ENCODE peak calls at places on chromosomes 16 and 17, in ten cellular contexts. One of them, this sample, is unnamed.
A peak's percentile ranks its signal among the peaks of the same experiment; 100 is the strongest.

GRCh38 chr17:81517009-81517338 is 4.4 kb upstream of the ACTG1 start:
- DNase-seq in HT1080: no peak
- DNase-seq in activated naive CD8-positive, alpha-beta T cell treated with anti-CD3 and anti-CD28 coated beads, Interleukin-2, amount 10 ng/mL, durations not matched to agents 7 days and 5 days: no peak
- DNase-seq in T-helper 1 cell: no peak
- DNase-seq in iPS DF 19.7: no peak
- DNase-seq in SJSA1: no peak
- DNase-seq in NCI-H187 treated with DMSO at 0.1 percent for 48 hours: no peak
- DNase-seq in stimulated activated CD4-positive, alpha-beta T cell treated with anti-CD3 and anti-CD28 coated beads, Interleukin-1b, Interleukin-23, amount 100 ng/mL, for 24 hours: no peak
- DNase-seq in Calu3: no peak
- DNase-seq in left cardiac atrium: no peak
- DNase-seq in this sample: no peak

GRCh38 chr17:30101686-30102390 is 14.8 kb upstream of the NSRP1 start:
- DNase-seq in HT1080: no peak
- DNase-seq in activated naive CD8-positive, alpha-beta T cell treated with anti-CD3 and anti-CD28 coated beads, Interleukin-2, amount 10 ng/mL, durations not matched to agents 7 days and 5 days: no peak
- DNase-seq in T-helper 1 cell: no peak
- DNase-seq in iPS DF 19.7: no peak
- DNase-seq in SJSA1: no peak
- DNase-seq in NCI-H187 treated with DMSO at 0.1 percent for 48 hours: no peak
- DNase-seq in stimulated activated CD4-positive, alpha-beta T cell treated with anti-CD3 and anti-CD28 coated beads, Interleukin-1b, Interleukin-23, amount 100 ng/mL, for 24 hours: no peak
- DNase-seq in Calu3: no peak
- DNase-seq in left cardiac atrium: no peak
- DNase-seq in this sample: no peak

GRCh38 chr17:27569257-27569722 is 61.7 kb upstream of the LGALS9 start:
- DNase-seq in HT1080: peak; percentile 40
- DNase-seq in activated naive CD8-positive, alpha-beta T cell treated with anti-CD3 and anti-CD28 coated beads, Interleukin-2, amount 10 ng/mL, durations not matched to agents 7 days and 5 days: peak; percentile 61
- DNase-seq in T-helper 1 cell: no peak
- DNase-seq in iPS DF 19.7: peak; percentile 38
- DNase-seq in SJSA1: peak; percentile 19
- DNase-seq in NCI-H187 treated with DMSO at 0.1 percent for 48 hours: no peak
- DNase-seq in stimulated activated CD4-positive, alpha-beta T cell treated with anti-CD3 and anti-CD28 coated beads, Interleukin-1b, Interleukin-23, amount 100 ng/mL, for 24 hours: peak; percentile 26
- DNase-seq in Calu3: peak; percentile 60
- DNase-seq in left cardiac atrium: no peak
- DNase-seq in this sample: no peak

GRCh38 chr17:13541032-13541480 is 60.7 kb downstream of the HS3ST3A1 start:
- DNase-seq in HT1080: peak; percentile 93
- DNase-seq in activated naive CD8-positive, alpha-beta T cell treated with anti-CD3 and anti-CD28 coated beads, Interleukin-2, amount 10 ng/mL, durations not matched to agents 7 days and 5 days: no peak
- DNase-seq in T-helper 1 cell: no peak
- DNase-seq in iPS DF 19.7: no peak
- DNase-seq in SJSA1: peak; percentile 91
- DNase-seq in NCI-H187 treated with DMSO at 0.1 percent for 48 hours: no peak
- DNase-seq in stimulated activated CD4-positive, alpha-beta T cell treated with anti-CD3 and anti-CD28 coated beads, Interleukin-1b, Interleukin-23, amount 100 ng/mL, for 24 hours: no peak
- DNase-seq in Calu3: no peak
- DNase-seq in left cardiac atrium: no peak
- DNase-seq in this sample: no peak

GRCh38 chr17:71546369-71546864 is 574.4 kb upstream of the SOX9 start:
- DNase-seq in HT1080: no peak
- DNase-seq in activated naive CD8-positive, alpha-beta T cell treated with anti-CD3 and anti-CD28 coated beads, Interleukin-2, amount 10 ng/mL, durations not matched to agents 7 days and 5 days: no peak
- DNase-seq in T-helper 1 cell: no peak
- DNase-seq in iPS DF 19.7: no peak
- DNase-seq in SJSA1: no peak
- DNase-seq in NCI-H187 treated with DMSO at 0.1 percent for 48 hours: no peak
- DNase-seq in stimulated activated CD4-positive, alpha-beta T cell treated with anti-CD3 and anti-CD28 coated beads, Interleukin-1b, Interleukin-23, amount 100 ng/mL, for 24 hours: no peak
- DNase-seq in Calu3: no peak
- DNase-seq in left cardiac atrium: no peak
- DNase-seq in this sample: no peak

GRCh38 chr17:17141860-17142552 is 64.1 kb downstream of the PLD6 start:
- DNase-seq in HT1080: peak; percentile 39
- DNase-seq in activated naive CD8-positive, alpha-beta T cell treated with anti-CD3 and anti-CD28 coated beads, Interleukin-2, amount 10 ng/mL, durations not matched to agents 7 days and 5 days: peak; percentile 61
- DNase-seq in T-helper 1 cell: no peak
- DNase-seq in iPS DF 19.7: no peak
- DNase-seq in SJSA1: peak; percentile 33
- DNase-seq in NCI-H187 treated with DMSO at 0.1 percent for 48 hours: no peak
- DNase-seq in stimulated activated CD4-positive, alpha-beta T cell treated with anti-CD3 and anti-CD28 coated beads, Interleukin-1b, Interleukin-23, amount 100 ng/mL, for 24 hours: peak; percentile 16
- DNase-seq in Calu3: no peak
- DNase-seq in left cardiac atrium: no peak
- DNase-seq in this sample: no peak

GRCh38 chr16:11563493-11564040 is 23.2 kb downstream of the LITAF start:
- DNase-seq in HT1080: no peak
- DNase-seq in activated naive CD8-positive, alpha-beta T cell treated with anti-CD3 and anti-CD28 coated beads, Interleukin-2, amount 10 ng/mL, durations not matched to agents 7 days and 5 days: no peak
- DNase-seq in T-helper 1 cell: no peak
- DNase-seq in iPS DF 19.7: no peak
- DNase-seq in SJSA1: no peak
- DNase-seq in NCI-H187 treated with DMSO at 0.1 percent for 48 hours: no peak
- DNase-seq in stimulated activated CD4-positive, alpha-beta T cell treated with anti-CD3 and anti-CD28 coated beads, Interleukin-1b, Interleukin-23, amount 100 ng/mL, for 24 hours: no peak
- DNase-seq in Calu3: no peak
- DNase-seq in left cardiac atrium: no peak
- DNase-seq in this sample: no peak

GRCh38 chr17:43663383-43663782 is 1.7 kb upstream of the MEOX1 start:
- DNase-seq in HT1080: no peak
- DNase-seq in activated naive CD8-positive, alpha-beta T cell treated with anti-CD3 and anti-CD28 coated beads, Interleukin-2, amount 10 ng/mL, durations not matched to agents 7 days and 5 days: no peak
- DNase-seq in T-helper 1 cell: no peak
- DNase-seq in iPS DF 19.7: no peak
- DNase-seq in SJSA1: no peak
- DNase-seq in NCI-H187 treated with DMSO at 0.1 percent for 48 hours: no peak
- DNase-seq in stimulated activated CD4-positive, alpha-beta T cell treated with anti-CD3 and anti-CD28 coated beads, Interleukin-1b, Interleukin-23, amount 100 ng/mL, for 24 hours: no peak
- DNase-seq in Calu3: no peak
- DNase-seq in left cardiac atrium: no peak
- DNase-seq in this sample: no peak

GRCh38 chr16:79009911-79010310 is 590.6 kb downstream of the MAF start:
- DNase-seq in HT1080: no peak
- DNase-seq in activated naive CD8-positive, alpha-beta T cell treated with anti-CD3 and anti-CD28 coated beads, Interleukin-2, amount 10 ng/mL, durations not matched to agents 7 days and 5 days: no peak
- DNase-seq in T-helper 1 cell: no peak
- DNase-seq in iPS DF 19.7: no peak
- DNase-seq in SJSA1: no peak
- DNase-seq in NCI-H187 treated with DMSO at 0.1 percent for 48 hours: peak; percentile 68
- DNase-seq in stimulated activated CD4-positive, alpha-beta T cell treated with anti-CD3 and anti-CD28 coated beads, Interleukin-1b, Interleukin-23, amount 100 ng/mL, for 24 hours: no peak
- DNase-seq in Calu3: no peak
- DNase-seq in left cardiac atrium: no peak
- DNase-seq in this sample: no peak

GRCh38 chr16:1642148-1642547 is 30.0 kb downstream of the CRAMP1 start:
- DNase-seq in HT1080: no peak
- DNase-seq in activated naive CD8-positive, alpha-beta T cell treated with anti-CD3 and anti-CD28 coated beads, Interleukin-2, amount 10 ng/mL, durations not matched to agents 7 days and 5 days: no peak
- DNase-seq in T-helper 1 cell: no peak
- DNase-seq in iPS DF 19.7: no peak
- DNase-seq in SJSA1: no peak
- DNase-seq in NCI-H187 treated with DMSO at 0.1 percent for 48 hours: no peak
- DNase-seq in stimulated activated CD4-positive, alpha-beta T cell treated with anti-CD3 and anti-CD28 coated beads, Interleukin-1b, Interleukin-23, amount 100 ng/mL, for 24 hours: no peak
- DNase-seq in Calu3: no peak
- DNase-seq in left cardiac atrium: no peak
- DNase-seq in this sample: no peak

GRCh38 chr16:70253291-70254094 is 1.8 kb upstream of the EXOSC6 start:
- DNase-seq in HT1080: no peak
- DNase-seq in activated naive CD8-positive, alpha-beta T cell treated with anti-CD3 and anti-CD28 coated beads, Interleukin-2, amount 10 ng/mL, durations not matched to agents 7 days and 5 days: no peak
- DNase-seq in T-helper 1 cell: no peak
- DNase-seq in iPS DF 19.7: peak; percentile 38
- DNase-seq in SJSA1: no peak
- DNase-seq in NCI-H187 treated with DMSO at 0.1 percent for 48 hours: no peak
- DNase-seq in stimulated activated CD4-positive, alpha-beta T cell treated with anti-CD3 and anti-CD28 coated beads, Interleukin-1b, Interleukin-23, amount 100 ng/mL, for 24 hours: no peak
- DNase-seq in Calu3: peak; percentile 60
- DNase-seq in left cardiac atrium: no peak
- DNase-seq in this sample: no peak

GRCh38 chr17:30323262-30323894 is 10.5 kb downstream of the TMIGD1 start:
- DNase-seq in HT1080: no peak
- DNase-seq in activated naive CD8-positive, alpha-beta T cell treated with anti-CD3 and anti-CD28 coated beads, Interleukin-2, amount 10 ng/mL, durations not matched to agents 7 days and 5 days: no peak
- DNase-seq in T-helper 1 cell: peak; percentile 24
- DNase-seq in iPS DF 19.7: no peak
- DNase-seq in SJSA1: peak; percentile 15
- DNase-seq in NCI-H187 treated with DMSO at 0.1 percent for 48 hours: peak; percentile 27
- DNase-seq in stimulated activated CD4-positive, alpha-beta T cell treated with anti-CD3 and anti-CD28 coated beads, Interleukin-1b, Interleukin-23, amount 100 ng/mL, for 24 hours: no peak
- DNase-seq in Calu3: peak; percentile 14
- DNase-seq in left cardiac atrium: no peak
- DNase-seq in this sample: no peak

GRCh38 chr16:78292726-78293380 is 193.4 kb downstream of the WWOX start:
- DNase-seq in HT1080: no peak
- DNase-seq in activated naive CD8-positive, alpha-beta T cell treated with anti-CD3 and anti-CD28 coated beads, Interleukin-2, amount 10 ng/mL, durations not matched to agents 7 days and 5 days: no peak
- DNase-seq in T-helper 1 cell: no peak
- DNase-seq in iPS DF 19.7: no peak
- DNase-seq in SJSA1: no peak
- DNase-seq in NCI-H187 treated with DMSO at 0.1 percent for 48 hours: no peak
- DNase-seq in stimulated activated CD4-positive, alpha-beta T cell treated with anti-CD3 and anti-CD28 coated beads, Interleukin-1b, Interleukin-23, amount 100 ng/mL, for 24 hours: no peak
- DNase-seq in Calu3: peak; percentile 54
- DNase-seq in left cardiac atrium: no peak
- DNase-seq in this sample: no peak

GRCh38 chr16:73116576-73116975 is 68.6 kb upstream of the ZFHX3 start:
- DNase-seq in HT1080: no peak
- DNase-seq in activated naive CD8-positive, alpha-beta T cell treated with anti-CD3 and anti-CD28 coated beads, Interleukin-2, amount 10 ng/mL, durations not matched to agents 7 days and 5 days: no peak
- DNase-seq in T-helper 1 cell: no peak
- DNase-seq in iPS DF 19.7: no peak
- DNase-seq in SJSA1: no peak
- DNase-seq in NCI-H187 treated with DMSO at 0.1 percent for 48 hours: no peak
- DNase-seq in stimulated activated CD4-positive, alpha-beta T cell treated with anti-CD3 and anti-CD28 coated beads, Interleukin-1b, Interleukin-23, amount 100 ng/mL, for 24 hours: no peak
- DNase-seq in Calu3: no peak
- DNase-seq in left cardiac atrium: no peak
- DNase-seq in this sample: no peak

GRCh38 chr17:81291662-81292061 is 3.4 kb downstream of the SLC38A10 start:
- DNase-seq in HT1080: peak; percentile 41
- DNase-seq in activated naive CD8-positive, alpha-beta T cell treated with anti-CD3 and anti-CD28 coated beads, Interleukin-2, amount 10 ng/mL, durations not matched to agents 7 days and 5 days: peak; percentile 79
- DNase-seq in T-helper 1 cell: peak; percentile 51
- DNase-seq in iPS DF 19.7: no peak
- DNase-seq in SJSA1: peak; percentile 34
- DNase-seq in NCI-H187 treated with DMSO at 0.1 percent for 48 hours: no peak
- DNase-seq in stimulated activated CD4-positive, alpha-beta T cell treated with anti-CD3 and anti-CD28 coated beads, Interleukin-1b, Interleukin-23, amount 100 ng/mL, for 24 hours: peak; percentile 59
- DNase-seq in Calu3: peak; percentile 64
- DNase-seq in left cardiac atrium: peak; percentile 77
- DNase-seq in this sample: peak; percentile 56

GRCh38 chr16:66580605-66581209 is 1.4 kb downstream of the CMTM2 start:
- DNase-seq in HT1080: peak; percentile 75
- DNase-seq in activated naive CD8-positive, alpha-beta T cell treated with anti-CD3 and anti-CD28 coated beads, Interleukin-2, amount 10 ng/mL, durations not matched to agents 7 days and 5 days: no peak
- DNase-seq in T-helper 1 cell: no peak
- DNase-seq in iPS DF 19.7: no peak
- DNase-seq in SJSA1: no peak
- DNase-seq in NCI-H187 treated with DMSO at 0.1 percent for 48 hours: no peak
- DNase-seq in stimulated activated CD4-positive, alpha-beta T cell treated with anti-CD3 and anti-CD28 coated beads, Interleukin-1b, Interleukin-23, amount 100 ng/mL, for 24 hours: no peak
- DNase-seq in Calu3: no peak
- DNase-seq in left cardiac atrium: no peak
- DNase-seq in this sample: no peak

GRCh38 chr17:34384822-34385605 is 22.0 kb upstream of the CCL1 start:
- DNase-seq in HT1080: no peak
- DNase-seq in activated naive CD8-positive, alpha-beta T cell treated with anti-CD3 and anti-CD28 coated beads, Interleukin-2, amount 10 ng/mL, durations not matched to agents 7 days and 5 days: no peak
- DNase-seq in T-helper 1 cell: no peak
- DNase-seq in iPS DF 19.7: no peak
- DNase-seq in SJSA1: no peak
- DNase-seq in NCI-H187 treated with DMSO at 0.1 percent for 48 hours: no peak
- DNase-seq in stimulated activated CD4-positive, alpha-beta T cell treated with anti-CD3 and anti-CD28 coated beads, Interleukin-1b, Interleukin-23, amount 100 ng/mL, for 24 hours: no peak
- DNase-seq in Calu3: no peak
- DNase-seq in left cardiac atrium: no peak
- DNase-seq in this sample: no peak

GRCh38 chr16:13307861-13308260 is 406.5 kb downstream of the SHISA9 start:
- DNase-seq in HT1080: no peak
- DNase-seq in activated naive CD8-positive, alpha-beta T cell treated with anti-CD3 and anti-CD28 coated beads, Interleukin-2, amount 10 ng/mL, durations not matched to agents 7 days and 5 days: no peak
- DNase-seq in T-helper 1 cell: no peak
- DNase-seq in iPS DF 19.7: no peak
- DNase-seq in SJSA1: no peak
- DNase-seq in NCI-H187 treated with DMSO at 0.1 percent for 48 hours: no peak
- DNase-seq in stimulated activated CD4-positive, alpha-beta T cell treated with anti-CD3 and anti-CD28 coated beads, Interleukin-1b, Interleukin-23, amount 100 ng/mL, for 24 hours: no peak
- DNase-seq in Calu3: no peak
- DNase-seq in left cardiac atrium: no peak
- DNase-seq in this sample: no peak

GRCh38 chr16:2519711-2520080 is 475 bp upstream of the AMDHD2 start:
- DNase-seq in HT1080: no peak
- DNase-seq in activated naive CD8-positive, alpha-beta T cell treated with anti-CD3 and anti-CD28 coated beads, Interleukin-2, amount 10 ng/mL, durations not matched to agents 7 days and 5 days: no peak
- DNase-seq in T-helper 1 cell: no peak
- DNase-seq in iPS DF 19.7: no peak
- DNase-seq in SJSA1: no peak
- DNase-seq in NCI-H187 treated with DMSO at 0.1 percent for 48 hours: no peak
- DNase-seq in stimulated activated CD4-positive, alpha-beta T cell treated with anti-CD3 and anti-CD28 coated beads, Interleukin-1b, Interleukin-23, amount 100 ng/mL, for 24 hours: no peak
- DNase-seq in Calu3: no peak
- DNase-seq in left cardiac atrium: no peak
- DNase-seq in this sample: no peak

GRCh38 chr17:76581515-76581914 is 4.1 kb downstream of the ST6GALNAC2 start:
- DNase-seq in HT1080: no peak
- DNase-seq in activated naive CD8-positive, alpha-beta T cell treated with anti-CD3 and anti-CD28 coated beads, Interleukin-2, amount 10 ng/mL, durations not matched to agents 7 days and 5 days: no peak
- DNase-seq in T-helper 1 cell: no peak
- DNase-seq in iPS DF 19.7: no peak
- DNase-seq in SJSA1: no peak
- DNase-seq in NCI-H187 treated with DMSO at 0.1 percent for 48 hours: no peak
- DNase-seq in stimulated activated CD4-positive, alpha-beta T cell treated with anti-CD3 and anti-CD28 coated beads, Interleukin-1b, Interleukin-23, amount 100 ng/mL, for 24 hours: no peak
- DNase-seq in Calu3: no peak
- DNase-seq in left cardiac atrium: no peak
- DNase-seq in this sample: no peak

GRCh38 chr17:66677201-66677981 is 157.5 kb upstream of the CACNG5 start:
- DNase-seq in HT1080: peak; percentile 71
- DNase-seq in activated naive CD8-positive, alpha-beta T cell treated with anti-CD3 and anti-CD28 coated beads, Interleukin-2, amount 10 ng/mL, durations not matched to agents 7 days and 5 days: no peak
- DNase-seq in T-helper 1 cell: no peak
- DNase-seq in iPS DF 19.7: no peak
- DNase-seq in SJSA1: no peak
- DNase-seq in NCI-H187 treated with DMSO at 0.1 percent for 48 hours: no peak
- DNase-seq in stimulated activated CD4-positive, alpha-beta T cell treated with anti-CD3 and anti-CD28 coated beads, Interleukin-1b, Interleukin-23, amount 100 ng/mL, for 24 hours: no peak
- DNase-seq in Calu3: no peak
- DNase-seq in left cardiac atrium: no peak
- DNase-seq in this sample: no peak

GRCh38 chr17:39178516-39178915 is 12.6 kb upstream of the ARL5C start:
- DNase-seq in HT1080: peak; percentile 64
- DNase-seq in activated naive CD8-positive, alpha-beta T cell treated with anti-CD3 and anti-CD28 coated beads, Interleukin-2, amount 10 ng/mL, durations not matched to agents 7 days and 5 days: no peak
- DNase-seq in T-helper 1 cell: no peak
- DNase-seq in iPS DF 19.7: no peak
- DNase-seq in SJSA1: no peak
- DNase-seq in NCI-H187 treated with DMSO at 0.1 percent for 48 hours: no peak
- DNase-seq in stimulated activated CD4-positive, alpha-beta T cell treated with anti-CD3 and anti-CD28 coated beads, Interleukin-1b, Interleukin-23, amount 100 ng/mL, for 24 hours: no peak
- DNase-seq in Calu3: peak; percentile 86
- DNase-seq in left cardiac atrium: no peak
- DNase-seq in this sample: no peak

GRCh38 chr16:88686062-88686438 is 257 bp downstream of the SNAI3 start:
- DNase-seq in HT1080: no peak
- DNase-seq in activated naive CD8-positive, alpha-beta T cell treated with anti-CD3 and anti-CD28 coated beads, Interleukin-2, amount 10 ng/mL, durations not matched to agents 7 days and 5 days: no peak
- DNase-seq in T-helper 1 cell: peak; percentile 39
- DNase-seq in iPS DF 19.7: no peak
- DNase-seq in SJSA1: no peak
- DNase-seq in NCI-H187 treated with DMSO at 0.1 percent for 48 hours: no peak
- DNase-seq in stimulated activated CD4-positive, alpha-beta T cell treated with anti-CD3 and anti-CD28 coated beads, Interleukin-1b, Interleukin-23, amount 100 ng/mL, for 24 hours: no peak
- DNase-seq in Calu3: no peak
- DNase-seq in left cardiac atrium: no peak
- DNase-seq in this sample: no peak

GRCh38 chr16:84178146-84178765 is 8.6 kb downstream of the TAF1C start:
- DNase-seq in HT1080: no peak
- DNase-seq in activated naive CD8-positive, alpha-beta T cell treated with anti-CD3 and anti-CD28 coated beads, Interleukin-2, amount 10 ng/mL, durations not matched to agents 7 days and 5 days: no peak
- DNase-seq in T-helper 1 cell: no peak
- DNase-seq in iPS DF 19.7: no peak
- DNase-seq in SJSA1: no peak
- DNase-seq in NCI-H187 treated with DMSO at 0.1 percent for 48 hours: no peak
- DNase-seq in stimulated activated CD4-positive, alpha-beta T cell treated with anti-CD3 and anti-CD28 coated beads, Interleukin-1b, Interleukin-23, amount 100 ng/mL, for 24 hours: no peak
- DNase-seq in Calu3: no peak
- DNase-seq in left cardiac atrium: no peak
- DNase-seq in this sample: no peak

GRCh38 chr16:83402969-83403368 is 404.8 kb upstream of the HSBP1 start:
- DNase-seq in HT1080: peak; percentile 70
- DNase-seq in activated naive CD8-positive, alpha-beta T cell treated with anti-CD3 and anti-CD28 coated beads, Interleukin-2, amount 10 ng/mL, durations not matched to agents 7 days and 5 days: no peak
- DNase-seq in T-helper 1 cell: no peak
- DNase-seq in iPS DF 19.7: no peak
- DNase-seq in SJSA1: no peak
- DNase-seq in NCI-H187 treated with DMSO at 0.1 percent for 48 hours: no peak
- DNase-seq in stimulated activated CD4-positive, alpha-beta T cell treated with anti-CD3 and anti-CD28 coated beads, Interleukin-1b, Interleukin-23, amount 100 ng/mL, for 24 hours: no peak
- DNase-seq in Calu3: no peak
- DNase-seq in left cardiac atrium: no peak
- DNase-seq in this sample: no peak

GRCh38 chr16:17245727-17246576 is 224.8 kb downstream of the XYLT1 start:
- DNase-seq in HT1080: no peak
- DNase-seq in activated naive CD8-positive, alpha-beta T cell treated with anti-CD3 and anti-CD28 coated beads, Interleukin-2, amount 10 ng/mL, durations not matched to agents 7 days and 5 days: no peak
- DNase-seq in T-helper 1 cell: no peak
- DNase-seq in iPS DF 19.7: no peak
- DNase-seq in SJSA1: no peak
- DNase-seq in NCI-H187 treated with DMSO at 0.1 percent for 48 hours: no peak
- DNase-seq in stimulated activated CD4-positive, alpha-beta T cell treated with anti-CD3 and anti-CD28 coated beads, Interleukin-1b, Interleukin-23, amount 100 ng/mL, for 24 hours: no peak
- DNase-seq in Calu3: no peak
- DNase-seq in left cardiac atrium: no peak
- DNase-seq in this sample: no peak

GRCh38 chr17:68314916-68315535 is 23.7 kb downstream of the ARSG start:
- DNase-seq in HT1080: no peak
- DNase-seq in activated naive CD8-positive, alpha-beta T cell treated with anti-CD3 and anti-CD28 coated beads, Interleukin-2, amount 10 ng/mL, durations not matched to agents 7 days and 5 days: no peak
- DNase-seq in T-helper 1 cell: no peak
- DNase-seq in iPS DF 19.7: no peak
- DNase-seq in SJSA1: no peak
- DNase-seq in NCI-H187 treated with DMSO at 0.1 percent for 48 hours: no peak
- DNase-seq in stimulated activated CD4-positive, alpha-beta T cell treated with anti-CD3 and anti-CD28 coated beads, Interleukin-1b, Interleukin-23, amount 100 ng/mL, for 24 hours: no peak
- DNase-seq in Calu3: peak; percentile 52
- DNase-seq in left cardiac atrium: peak; percentile 42
- DNase-seq in this sample: no peak

GRCh38 chr17:236641-237405 is 55.4 kb upstream of the DOC2B start:
- DNase-seq in HT1080: no peak
- DNase-seq in activated naive CD8-positive, alpha-beta T cell treated with anti-CD3 and anti-CD28 coated beads, Interleukin-2, amount 10 ng/mL, durations not matched to agents 7 days and 5 days: no peak
- DNase-seq in T-helper 1 cell: no peak
- DNase-seq in iPS DF 19.7: no peak
- DNase-seq in SJSA1: no peak
- DNase-seq in NCI-H187 treated with DMSO at 0.1 percent for 48 hours: no peak
- DNase-seq in stimulated activated CD4-positive, alpha-beta T cell treated with anti-CD3 and anti-CD28 coated beads, Interleukin-1b, Interleukin-23, amount 100 ng/mL, for 24 hours: no peak
- DNase-seq in Calu3: no peak
- DNase-seq in left cardiac atrium: peak; percentile 16
- DNase-seq in this sample: peak; percentile 22

This sample was measured in mesothelial cell of epicardium.